ENCODE peak calls at places on chromosome 1, in nine cellular contexts. One of them, this sample, is unnamed.

GRCh38 chr1:25178917-25179571 is 53.3 kb downstream of the SYF2 start:
- DNase-seq in neural progenitor cell: no peak
- DNase-seq in adrenal gland: no peak
- DNase-seq in mesendoderm: no peak
- DNase-seq in WERI-Rb-1: no peak
- DNase-seq in NB4: no peak
- DNase-seq in fibroblast of villous mesenchyme: no peak
- DNase-seq in brain microvascular endothelial cell: no peak
- DNase-seq in dorsolateral prefrontal cortex: no peak
- DNase-seq in this sample: no peak

GRCh38 chr1:20124451-20125057 is 5.2 kb upstream of the PLA2G2D start:
- DNase-seq in dorsolateral prefrontal cortex: no peak
- DNase-seq in brain microvascular endothelial cell: peak
- DNase-seq in fibroblast of villous mesenchyme: peak
- DNase-seq in mesendoderm: no peak
- DNase-seq in NB4: no peak
- DNase-seq in adrenal gland: peak
- DNase-seq in neural progenitor cell: no peak
- DNase-seq in WERI-Rb-1: no peak
- DNase-seq in this sample: peak

GRCh38 chr1:232952514-232953175 is 2.2 kb downstream of the NTPCR start:
- DNase-seq in fibroblast of villous mesenchyme: peak
- DNase-seq in NB4: peak
- DNase-seq in neural progenitor cell: peak
- DNase-seq in brain microvascular endothelial cell: peak
- DNase-seq in mesendoderm: peak
- DNase-seq in dorsolateral prefrontal cortex: no peak
- DNase-seq in adrenal gland: no peak
- DNase-seq in WERI-Rb-1: peak
- DNase-seq in this sample: peak

GRCh38 chr1:202680586-202681352 is 29.5 kb downstream of the SYT2 start:
- DNase-seq in brain microvascular endothelial cell: no peak
- DNase-seq in neural progenitor cell: peak
- DNase-seq in adrenal gland: no peak
- DNase-seq in mesendoderm: peak
- DNase-seq in fibroblast of villous mesenchyme: no peak
- DNase-seq in NB4: no peak
- DNase-seq in dorsolateral prefrontal cortex: peak
- DNase-seq in WERI-Rb-1: no peak
- DNase-seq in this sample: no peak

GRCh38 chr1:232628335-232629214 is 1.4 kb downstream of the SIPA1L2 start:
- DNase-seq in NB4: peak
- DNase-seq in adrenal gland: no peak
- DNase-seq in brain microvascular endothelial cell: no peak
- DNase-seq in WERI-Rb-1: no peak
- DNase-seq in fibroblast of villous mesenchyme: peak
- DNase-seq in dorsolateral prefrontal cortex: no peak
- DNase-seq in mesendoderm: no peak
- DNase-seq in neural progenitor cell: peak
- DNase-seq in this sample: peak

GRCh38 chr1:235917267-235917811 is 50.6 kb upstream of the LYST start:
- DNase-seq in dorsolateral prefrontal cortex: peak
- DNase-seq in mesendoderm: no peak
- DNase-seq in adrenal gland: peak
- DNase-seq in neural progenitor cell: no peak
- DNase-seq in brain microvascular endothelial cell: peak
- DNase-seq in WERI-Rb-1: no peak
- DNase-seq in NB4: peak
- DNase-seq in fibroblast of villous mesenchyme: peak
- DNase-seq in this sample: peak

GRCh38 chr1:23601104-23601967 is 42.0 kb upstream of the ID3 start:
- DNase-seq in dorsolateral prefrontal cortex: no peak
- DNase-seq in adrenal gland: no peak
- DNase-seq in NB4: no peak
- DNase-seq in fibroblast of villous mesenchyme: no peak
- DNase-seq in brain microvascular endothelial cell: no peak
- DNase-seq in WERI-Rb-1: no peak
- DNase-seq in mesendoderm: no peak
- DNase-seq in neural progenitor cell: no peak
- DNase-seq in this sample: no peak

GRCh38 chr1:32372149-32372756 is 9.9 kb downstream of the TSSK3 start:
- DNase-seq in neural progenitor cell: no peak
- DNase-seq in WERI-Rb-1: no peak
- DNase-seq in dorsolateral prefrontal cortex: no peak
- DNase-seq in fibroblast of villous mesenchyme: no peak
- DNase-seq in brain microvascular endothelial cell: no peak
- DNase-seq in mesendoderm: no peak
- DNase-seq in adrenal gland: no peak
- DNase-seq in NB4: peak
- DNase-seq in this sample: no peak

GRCh38 chr1:48576565-48576964 is 104.6 kb upstream of the SPATA6 start:
- DNase-seq in fibroblast of villous mesenchyme: no peak
- DNase-seq in dorsolateral prefrontal cortex: no peak
- DNase-seq in neural progenitor cell: no peak
- DNase-seq in NB4: no peak
- DNase-seq in mesendoderm: no peak
- DNase-seq in brain microvascular endothelial cell: no peak
- DNase-seq in adrenal gland: no peak
- DNase-seq in WERI-Rb-1: no peak
- DNase-seq in this sample: no peak

GRCh38 chr1:10283318-10283984 is 73.1 kb downstream of the KIF1B start:
- DNase-seq in mesendoderm: peak
- DNase-seq in WERI-Rb-1: no peak
- DNase-seq in NB4: no peak
- DNase-seq in dorsolateral prefrontal cortex: no peak
- DNase-seq in neural progenitor cell: no peak
- DNase-seq in brain microvascular endothelial cell: peak
- DNase-seq in fibroblast of villous mesenchyme: no peak
- DNase-seq in adrenal gland: no peak
- DNase-seq in this sample: no peak

DNA sequence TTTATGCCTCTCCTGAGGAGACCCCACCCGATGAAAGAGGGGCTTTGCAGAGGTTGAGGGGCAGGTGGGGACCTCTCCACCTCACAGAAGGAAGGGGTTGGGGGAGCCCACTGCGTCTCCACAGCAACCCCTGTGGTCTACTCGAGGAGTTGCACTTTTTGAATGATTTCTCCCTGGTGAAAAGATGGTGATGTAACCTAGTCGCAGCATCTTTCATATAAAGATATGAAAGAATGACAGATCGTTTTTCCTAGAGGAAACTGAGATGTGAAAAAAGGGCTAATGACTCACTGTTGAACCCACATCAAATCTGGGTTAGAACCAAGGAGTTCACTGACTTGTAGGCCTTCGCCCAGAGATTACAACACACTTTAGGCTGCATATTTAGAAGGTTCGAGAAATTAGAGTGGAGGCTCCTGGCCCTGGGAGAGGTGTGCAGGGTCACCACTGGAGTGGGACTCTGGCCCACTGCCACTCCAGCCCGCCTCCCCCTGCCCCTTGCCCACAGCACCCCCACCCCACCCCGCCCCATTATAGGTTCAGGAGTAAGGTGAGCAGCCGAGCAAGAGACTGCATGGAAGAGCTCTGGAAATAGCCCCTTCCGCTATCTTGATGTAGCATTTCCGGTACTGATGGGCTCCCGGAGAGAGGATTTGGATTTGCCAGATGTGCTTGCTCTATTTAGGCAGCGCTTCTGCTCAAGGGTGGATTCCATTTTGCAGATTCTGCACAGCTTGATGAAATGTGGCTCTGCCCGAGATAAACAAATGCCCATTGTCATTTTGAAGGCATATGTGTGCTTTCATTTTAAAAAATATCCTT is 6.7 kb downstream of the TGFB2 start:
- DNase-seq in brain microvascular endothelial cell: peak
- DNase-seq in NB4: peak
- DNase-seq in WERI-Rb-1: no peak
- DNase-seq in dorsolateral prefrontal cortex: no peak
- DNase-seq in fibroblast of villous mesenchyme: peak
- DNase-seq in adrenal gland: no peak
- DNase-seq in neural progenitor cell: peak
- DNase-seq in mesendoderm: peak
- DNase-seq in this sample: peak
- H3K4me3 ChIP-seq in brain microvascular endothelial cell: peak
- H3K4me3 ChIP-seq in NB4: no peak
- H3K4me3 ChIP-seq in WERI-Rb-1: no peak
- H3K4me3 ChIP-seq in dorsolateral prefrontal cortex: peak
- H3K4me3 ChIP-seq in fibroblast of villous mesenchyme: peak
- H3K4me3 ChIP-seq in adrenal gland: no peak
- H3K4me3 ChIP-seq in neural progenitor cell: no peak
- H3K4me3 ChIP-seq in mesendoderm: no peak
- H3K4me3 ChIP-seq in this sample: peak

DNA sequence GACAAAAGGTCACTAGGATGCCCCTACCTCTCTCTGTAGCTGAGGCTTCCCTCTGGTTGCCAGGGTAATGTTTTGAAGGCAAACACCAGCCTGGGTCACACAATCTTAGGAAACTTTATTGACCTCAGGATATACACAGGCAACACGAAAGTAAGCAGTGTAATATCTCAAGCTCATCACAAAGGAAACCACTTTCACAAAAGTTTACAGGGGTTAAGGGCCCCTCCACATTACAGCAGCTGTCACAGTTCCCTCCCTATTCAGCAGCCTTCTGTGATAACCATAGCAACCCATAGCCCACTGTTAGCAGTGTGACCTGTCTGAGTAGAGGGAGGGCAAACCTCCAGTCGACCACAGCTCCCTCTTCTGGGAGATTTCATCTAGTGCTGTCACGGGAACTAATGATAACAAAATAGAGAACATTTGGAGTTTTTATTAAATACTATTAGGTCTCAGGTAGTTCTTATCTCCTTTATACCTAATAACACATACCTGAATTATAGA is 149.8 kb downstream of the PTPRC start:
- DNase-seq in fibroblast of villous mesenchyme: peak
- DNase-seq in NB4: peak
- DNase-seq in adrenal gland: no peak
- DNase-seq in mesendoderm: peak
- DNase-seq in dorsolateral prefrontal cortex: no peak
- DNase-seq in WERI-Rb-1: peak
- DNase-seq in brain microvascular endothelial cell: peak
- DNase-seq in neural progenitor cell: peak
- DNase-seq in this sample: peak
- H3K4me3 ChIP-seq in fibroblast of villous mesenchyme: no peak
- H3K4me3 ChIP-seq in NB4: no peak
- H3K4me3 ChIP-seq in adrenal gland: no peak
- H3K4me3 ChIP-seq in mesendoderm: no peak
- H3K4me3 ChIP-seq in dorsolateral prefrontal cortex: no peak
- H3K4me3 ChIP-seq in WERI-Rb-1: no peak
- H3K4me3 ChIP-seq in brain microvascular endothelial cell: no peak
- H3K4me3 ChIP-seq in neural progenitor cell: no peak
- H3K4me3 ChIP-seq in this sample: no peak

DNA sequence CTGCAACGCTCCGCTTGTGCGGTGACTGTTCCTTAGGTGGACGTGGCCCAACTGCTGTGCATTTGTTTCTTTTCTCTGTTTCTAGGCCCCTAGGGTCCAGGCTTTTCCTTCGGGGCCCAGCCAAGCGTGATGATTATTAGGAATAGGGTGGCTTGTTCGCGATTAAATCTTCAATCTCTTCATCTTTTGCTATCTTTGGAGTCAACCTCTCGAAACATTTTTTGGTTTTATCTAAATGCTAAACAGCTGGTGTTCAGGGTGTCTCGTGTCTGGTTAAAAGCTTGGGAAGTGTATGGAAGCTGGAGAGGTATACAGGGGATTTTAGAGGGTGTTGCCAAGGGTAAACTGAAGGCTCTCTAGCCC is 844 bp upstream of the PLD5 start:
- DNase-seq in NB4: no peak
- DNase-seq in fibroblast of villous mesenchyme: no peak
- DNase-seq in adrenal gland: no peak
- DNase-seq in WERI-Rb-1: no peak
- DNase-seq in mesendoderm: no peak
- DNase-seq in neural progenitor cell: peak
- DNase-seq in brain microvascular endothelial cell: no peak
- DNase-seq in dorsolateral prefrontal cortex: no peak
- DNase-seq in this sample: no peak
- H3K4me3 ChIP-seq in NB4: no peak
- H3K4me3 ChIP-seq in fibroblast of villous mesenchyme: no peak
- H3K4me3 ChIP-seq in adrenal gland: no peak
- H3K4me3 ChIP-seq in WERI-Rb-1: peak
- H3K4me3 ChIP-seq in mesendoderm: peak
- H3K4me3 ChIP-seq in neural progenitor cell: peak
- H3K4me3 ChIP-seq in brain microvascular endothelial cell: no peak
- H3K4me3 ChIP-seq in dorsolateral prefrontal cortex: peak
- H3K4me3 ChIP-seq in this sample: no peak

DNA sequence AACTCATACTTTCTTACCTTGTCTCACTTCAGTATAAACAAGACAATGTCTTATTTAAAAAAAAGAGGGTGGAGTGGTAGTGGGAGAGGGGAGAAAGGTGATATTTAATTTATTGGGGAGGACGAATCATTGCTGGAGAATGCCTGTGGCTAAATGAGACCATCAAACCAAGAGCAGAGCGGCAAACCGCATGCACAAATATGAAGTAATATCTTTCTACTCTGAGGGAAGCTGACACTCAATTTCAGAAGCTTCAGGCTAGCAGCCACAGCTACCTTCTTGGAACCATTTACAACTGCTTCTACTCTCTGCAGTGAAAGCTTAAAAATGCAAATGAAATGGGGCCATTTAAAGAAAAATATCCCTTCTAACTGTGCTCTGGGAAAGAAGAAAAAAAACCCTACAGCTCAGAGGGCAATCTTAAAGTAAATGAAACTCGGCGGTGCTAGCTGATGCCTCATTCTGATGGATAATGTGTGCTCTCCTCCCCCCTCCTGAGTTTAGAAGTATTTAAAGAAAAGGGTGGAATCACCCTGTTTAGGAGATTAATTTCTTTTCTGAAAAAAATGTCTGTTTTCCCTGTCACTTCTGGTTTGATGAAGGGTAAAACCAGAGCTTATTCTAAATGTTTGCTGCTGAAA is 178.2 kb upstream of the CAMK1G start:
- DNase-seq in mesendoderm: no peak
- DNase-seq in brain microvascular endothelial cell: peak
- DNase-seq in fibroblast of villous mesenchyme: peak
- DNase-seq in dorsolateral prefrontal cortex: no peak
- DNase-seq in WERI-Rb-1: no peak
- DNase-seq in NB4: no peak
- DNase-seq in adrenal gland: no peak
- DNase-seq in neural progenitor cell: no peak
- DNase-seq in this sample: peak
- H3K4me3 ChIP-seq in mesendoderm: no peak
- H3K4me3 ChIP-seq in brain microvascular endothelial cell: no peak
- H3K4me3 ChIP-seq in fibroblast of villous mesenchyme: no peak
- H3K4me3 ChIP-seq in dorsolateral prefrontal cortex: no peak
- H3K4me3 ChIP-seq in WERI-Rb-1: no peak
- H3K4me3 ChIP-seq in NB4: no peak
- H3K4me3 ChIP-seq in adrenal gland: no peak
- H3K4me3 ChIP-seq in neural progenitor cell: no peak
- H3K4me3 ChIP-seq in this sample: no peak

GRCh38 chr1:27774654-27775053 is 1.6 kb downstream of the STX12 start:
- DNase-seq in brain microvascular endothelial cell: no peak
- DNase-seq in adrenal gland: no peak
- DNase-seq in fibroblast of villous mesenchyme: no peak
- DNase-seq in neural progenitor cell: no peak
- DNase-seq in WERI-Rb-1: no peak
- DNase-seq in NB4: no peak
- DNase-seq in mesendoderm: no peak
- DNase-seq in dorsolateral prefrontal cortex: no peak
- DNase-seq in this sample: no peak
- H3K4me3 ChIP-seq in brain microvascular endothelial cell: no peak
- H3K4me3 ChIP-seq in adrenal gland: no peak
- H3K4me3 ChIP-seq in fibroblast of villous mesenchyme: peak
- H3K4me3 ChIP-seq in neural progenitor cell: no peak
- H3K4me3 ChIP-seq in WERI-Rb-1: no peak
- H3K4me3 ChIP-seq in NB4: peak
- H3K4me3 ChIP-seq in mesendoderm: no peak
- H3K4me3 ChIP-seq in dorsolateral prefrontal cortex: peak
- H3K4me3 ChIP-seq in this sample: peak